ENCODE peak calls at places on chromosomes 13 and 19, in nine cellular contexts. One of them, this sample, is unnamed.

GRCh38 chr19:58372311-58373133 is 8.3 kb downstream of the ZNF837 start:
- DNase-seq in cardiac muscle cell: no peak
- DNase-seq in neural progenitor cell: no peak
- DNase-seq in Peyer's patch: no peak
- DNase-seq in RWPE2: no peak
- DNase-seq in PC-3: peak; percentile 35
- DNase-seq in small intestine: no peak
- DNase-seq in right cardiac atrium: peak; percentile 55
- DNase-seq in heart right ventricle: no peak
- DNase-seq in this sample: no peak

GRCh38 chr19:58154287-58154678 is 3.7 kb upstream of the ZNF329 start:
- DNase-seq in cardiac muscle cell: peak; percentile 77
- DNase-seq in right cardiac atrium: peak; percentile 80
- DNase-seq in neural progenitor cell: peak; percentile 62
- DNase-seq in RWPE2: no peak
- DNase-seq in PC-3: no peak
- DNase-seq in heart right ventricle: peak; percentile 52
- DNase-seq in Peyer's patch: no peak
- DNase-seq in small intestine: no peak
- DNase-seq in this sample: no peak

GRCh38 chr13:25203256-25203794 is 31.2 kb upstream of the AMER2 start:
- DNase-seq in neural progenitor cell: no peak
- DNase-seq in small intestine: no peak
- DNase-seq in PC-3: no peak
- DNase-seq in cardiac muscle cell: no peak
- DNase-seq in RWPE2: no peak
- DNase-seq in right cardiac atrium: no peak
- DNase-seq in Peyer's patch: no peak
- DNase-seq in heart right ventricle: no peak
- DNase-seq in this sample: no peak

GRCh38 chr13:111327701-111328100 is 7.3 kb downstream of the TEX29 start:
- DNase-seq in PC-3: no peak
- DNase-seq in right cardiac atrium: no peak
- DNase-seq in cardiac muscle cell: no peak
- DNase-seq in neural progenitor cell: no peak
- DNase-seq in Peyer's patch: peak; percentile 17
- DNase-seq in RWPE2: no peak
- DNase-seq in heart right ventricle: no peak
- DNase-seq in small intestine: no peak
- DNase-seq in this sample: no peak

GRCh38 chr13:55553736-55554135 is 1587.0 kb upstream of the PRR20A start:
- DNase-seq in RWPE2: no peak
- DNase-seq in small intestine: no peak
- DNase-seq in PC-3: no peak
- DNase-seq in Peyer's patch: no peak
- DNase-seq in heart right ventricle: no peak
- DNase-seq in cardiac muscle cell: no peak
- DNase-seq in right cardiac atrium: no peak
- DNase-seq in neural progenitor cell: no peak
- DNase-seq in this sample: no peak

GRCh38 chr19:4362871-4363545 is 19.6 kb downstream of the MPND start:
- DNase-seq in neural progenitor cell: peak; percentile 42
- DNase-seq in PC-3: peak; percentile 34
- DNase-seq in right cardiac atrium: no peak
- DNase-seq in heart right ventricle: no peak
- DNase-seq in cardiac muscle cell: no peak
- DNase-seq in small intestine: peak; percentile 25
- DNase-seq in RWPE2: peak; percentile 66
- DNase-seq in Peyer's patch: no peak
- DNase-seq in this sample: no peak

GRCh38 chr13:91375119-91375729 is 23.2 kb upstream of the GPC5 start:
- DNase-seq in small intestine: no peak
- DNase-seq in neural progenitor cell: no peak
- DNase-seq in right cardiac atrium: no peak
- DNase-seq in heart right ventricle: no peak
- DNase-seq in Peyer's patch: no peak
- DNase-seq in RWPE2: no peak
- DNase-seq in cardiac muscle cell: peak; percentile 35
- DNase-seq in PC-3: peak; percentile 19
- DNase-seq in this sample: peak; percentile 8

GRCh38 chr13:92805766-92806165 is 420.8 kb upstream of the GPC6 start:
- DNase-seq in PC-3: no peak
- DNase-seq in RWPE2: no peak
- DNase-seq in right cardiac atrium: no peak
- DNase-seq in cardiac muscle cell: no peak
- DNase-seq in heart right ventricle: no peak
- DNase-seq in Peyer's patch: no peak
- DNase-seq in neural progenitor cell: no peak
- DNase-seq in small intestine: no peak
- DNase-seq in this sample: no peak

GRCh38 chr19:44657211-44657921 is 13.7 kb downstream of the PVR start:
- DNase-seq in RWPE2: no peak
- DNase-seq in heart right ventricle: peak; percentile 71
- DNase-seq in Peyer's patch: peak; percentile 85
- DNase-seq in PC-3: peak; percentile 54
- DNase-seq in cardiac muscle cell: peak; percentile 82
- DNase-seq in small intestine: peak; percentile 48
- DNase-seq in right cardiac atrium: peak; percentile 89
- DNase-seq in neural progenitor cell: peak; percentile 81
- DNase-seq in this sample: peak; percentile 55

GRCh38 chr13:51453308-51453958 is 597 bp upstream of the INTS6 start:
- DNase-seq in heart right ventricle: peak; percentile 87
- DNase-seq in neural progenitor cell: peak; percentile 87
- DNase-seq in PC-3: no peak
- DNase-seq in Peyer's patch: peak; percentile 93
- DNase-seq in small intestine: peak; percentile 86
- DNase-seq in cardiac muscle cell: no peak
- DNase-seq in RWPE2: peak; percentile 62
- DNase-seq in right cardiac atrium: peak; percentile 94
- DNase-seq in this sample: peak; percentile 89

GRCh38 chr13:51357928-51358595 is 18.6 kb downstream of the SERPINE3 start:
- DNase-seq in small intestine: no peak
- DNase-seq in RWPE2: no peak
- DNase-seq in neural progenitor cell: no peak
- DNase-seq in PC-3: no peak
- DNase-seq in right cardiac atrium: no peak
- DNase-seq in Peyer's patch: no peak
- DNase-seq in cardiac muscle cell: no peak
- DNase-seq in heart right ventricle: no peak
- DNase-seq in this sample: no peak

GRCh38 chr19:40424637-40425449 is 949 bp downstream of the SERTAD1 start:
- DNase-seq in neural progenitor cell: peak; percentile 50
- DNase-seq in cardiac muscle cell: peak; percentile 40
- DNase-seq in heart right ventricle: no peak
- DNase-seq in Peyer's patch: peak; percentile 55
- DNase-seq in PC-3: no peak
- DNase-seq in right cardiac atrium: peak; percentile 56
- DNase-seq in small intestine: peak; percentile 33
- DNase-seq in RWPE2: no peak
- DNase-seq in this sample: no peak

GRCh38 chr19:47239610-47240296 is 8.8 kb upstream of the BBC3 start:
- DNase-seq in heart right ventricle: peak; percentile 40
- DNase-seq in neural progenitor cell: peak; percentile 89
- DNase-seq in small intestine: no peak
- DNase-seq in RWPE2: no peak
- DNase-seq in cardiac muscle cell: peak; percentile 65
- DNase-seq in Peyer's patch: peak; percentile 69
- DNase-seq in PC-3: no peak
- DNase-seq in right cardiac atrium: peak; percentile 82
- DNase-seq in this sample: peak; percentile 51

GRCh38 chr13:113155982-113156655 is 2.3 kb upstream of the PROZ start:
- DNase-seq in small intestine: no peak
- DNase-seq in heart right ventricle: no peak
- DNase-seq in Peyer's patch: no peak
- DNase-seq in PC-3: no peak
- DNase-seq in neural progenitor cell: no peak
- DNase-seq in cardiac muscle cell: no peak
- DNase-seq in right cardiac atrium: no peak
- DNase-seq in RWPE2: no peak
- DNase-seq in this sample: no peak

GRCh38 chr13:112444001-112444311 is 67.8 kb downstream of the SPACA7 start:
- DNase-seq in cardiac muscle cell: peak; percentile 62
- DNase-seq in RWPE2: no peak
- DNase-seq in right cardiac atrium: peak; percentile 75
- DNase-seq in small intestine: peak; percentile 52
- DNase-seq in PC-3: peak; percentile 72
- DNase-seq in Peyer's patch: peak; percentile 68
- DNase-seq in neural progenitor cell: peak; percentile 93
- DNase-seq in heart right ventricle: peak; percentile 62
- DNase-seq in this sample: peak; percentile 9

GRCh38 chr13:49300716-49301589 is 53.2 kb downstream of the CDADC1 start:
- DNase-seq in small intestine: peak; percentile 83
- DNase-seq in Peyer's patch: peak; percentile 82
- DNase-seq in heart right ventricle: no peak
- DNase-seq in neural progenitor cell: peak; percentile 73
- DNase-seq in PC-3: peak; percentile 63
- DNase-seq in RWPE2: no peak
- DNase-seq in right cardiac atrium: peak; percentile 79
- DNase-seq in cardiac muscle cell: peak; percentile 82
- DNase-seq in this sample: peak; percentile 77

GRCh38 chr13:30690282-30691188 is 44.8 kb upstream of the ALOX5AP start:
- DNase-seq in heart right ventricle: peak; percentile 59
- DNase-seq in RWPE2: no peak
- DNase-seq in cardiac muscle cell: peak; percentile 98
- DNase-seq in PC-3: peak; percentile 23
- DNase-seq in right cardiac atrium: peak; percentile 89
- DNase-seq in Peyer's patch: peak; percentile 82
- DNase-seq in small intestine: peak; percentile 74
- DNase-seq in neural progenitor cell: no peak
- DNase-seq in this sample: peak; percentile 27
- H3K27ac ChIP-seq in heart right ventricle: peak overlapping the region; percentile 54
- H3K27ac ChIP-seq in RWPE2: peak overlapping the region; percentile 30
- H3K27ac ChIP-seq in cardiac muscle cell: no peak overlapping the region
- H3K27ac ChIP-seq in PC-3: no peak overlapping the region
- H3K27ac ChIP-seq in right cardiac atrium: peak overlapping the region; percentile 77
- H3K27ac ChIP-seq in Peyer's patch: peak overlapping the region; percentile 48
- H3K27ac ChIP-seq in small intestine: no peak overlapping the region
- H3K27ac ChIP-seq in neural progenitor cell: no peak overlapping the region
- H3K27ac ChIP-seq in this sample: no peak overlapping the region

DNA sequence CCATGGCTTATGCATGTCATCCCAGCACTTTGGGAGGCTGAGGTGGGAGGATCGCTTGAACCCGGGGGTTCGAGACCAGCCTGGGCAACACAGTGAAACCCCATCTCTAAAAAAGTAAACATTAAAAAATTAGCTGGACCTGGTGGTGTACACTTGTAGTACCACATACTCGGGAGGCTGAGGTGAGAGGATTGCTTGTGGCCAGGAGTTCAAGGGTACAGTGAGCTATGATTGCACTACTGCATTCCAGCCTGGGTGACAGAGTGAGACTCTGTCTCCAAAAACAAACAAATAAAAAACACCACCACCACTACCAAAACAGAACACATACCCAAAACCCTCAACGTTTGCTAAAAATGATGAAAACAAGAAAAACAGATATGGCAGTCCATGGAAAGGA is 15.9 kb downstream of the FBXO17 start:
- DNase-seq in heart right ventricle: no peak
- DNase-seq in small intestine: no peak
- DNase-seq in neural progenitor cell: no peak
- DNase-seq in right cardiac atrium: no peak
- DNase-seq in Peyer's patch: no peak
- DNase-seq in cardiac muscle cell: no peak
- DNase-seq in PC-3: no peak
- DNase-seq in RWPE2: no peak
- DNase-seq in this sample: no peak
- H3K27me3 ChIP-seq in heart right ventricle: no peaks in the 10 kb centered on the region
- H3K27me3 ChIP-seq in small intestine: no peaks in the 10 kb centered on the region
- H3K27me3 ChIP-seq in neural progenitor cell: no peaks in the 10 kb centered on the region
- H3K27me3 ChIP-seq in right cardiac atrium: no peaks in the 10 kb centered on the region
- H3K27me3 ChIP-seq in Peyer's patch: no peaks in the 10 kb centered on the region
- H3K27me3 ChIP-seq in cardiac muscle cell: no peaks in the 10 kb centered on the region
- H3K27me3 ChIP-seq in PC-3: no peaks in the 10 kb centered on the region
- H3K27me3 ChIP-seq in RWPE2: no peaks in the 10 kb centered on the region
- H3K27me3 ChIP-seq in this sample: no peaks in the 10 kb centered on the region

DNA sequence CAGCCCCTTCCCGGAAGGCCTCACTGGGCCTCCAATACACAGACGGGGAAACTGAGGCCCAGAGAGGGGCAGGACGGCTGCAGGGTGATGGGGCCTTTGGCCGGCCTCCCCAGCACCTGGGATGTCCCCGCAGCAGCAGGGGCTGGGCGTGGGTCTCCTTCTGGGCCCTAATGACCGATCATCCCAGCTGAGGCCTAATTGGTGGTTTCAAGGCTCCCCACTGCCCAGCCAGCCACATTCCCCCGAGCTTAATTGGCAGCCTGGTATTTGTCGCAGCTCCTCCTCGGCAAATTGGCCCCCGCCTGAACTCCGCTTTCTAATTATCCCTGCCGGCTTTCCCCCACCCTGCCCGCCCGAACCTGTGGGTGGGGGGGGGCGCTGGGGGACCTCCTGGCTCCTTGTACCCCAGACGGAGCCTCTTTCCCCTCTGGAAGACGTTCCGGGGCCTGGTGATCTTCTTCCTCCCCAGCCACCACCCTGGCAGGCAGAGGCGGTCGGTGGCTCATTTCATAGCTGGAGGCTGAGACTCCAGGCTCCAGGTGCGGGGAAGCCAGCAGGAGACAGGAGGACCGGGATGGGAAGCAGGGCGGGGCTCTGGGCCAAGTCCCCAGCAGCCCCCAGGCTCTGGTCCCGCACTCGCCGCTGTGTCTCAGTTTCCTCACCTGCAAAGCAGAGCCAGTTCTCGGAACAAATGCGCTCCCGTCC is 27.2 kb upstream of the WDR18 start:
- DNase-seq in cardiac muscle cell: peak; percentile 33
- DNase-seq in RWPE2: peak; percentile 45
- DNase-seq in heart right ventricle: no peak
- DNase-seq in PC-3: no peak
- DNase-seq in right cardiac atrium: no peak
- DNase-seq in small intestine: no peak
- DNase-seq in Peyer's patch: no peak
- DNase-seq in neural progenitor cell: peak; percentile 91
- DNase-seq in this sample: peak; percentile 9
- H3K27ac ChIP-seq in cardiac muscle cell: peak overlapping the region; percentile 91
- H3K27ac ChIP-seq in RWPE2: peak overlapping the region; percentile 43
- H3K27ac ChIP-seq in heart right ventricle: no peak overlapping the region
- H3K27ac ChIP-seq in PC-3: no peak overlapping the region
- H3K27ac ChIP-seq in right cardiac atrium: no peak overlapping the region
- H3K27ac ChIP-seq in small intestine: no peak overlapping the region
- H3K27ac ChIP-seq in Peyer's patch: no peak overlapping the region
- H3K27ac ChIP-seq in neural progenitor cell: peak overlapping the region; percentile 98
- H3K27ac ChIP-seq in this sample: no peak overlapping the region

GRCh38 chr19:11483176-11484111 is 2.6 kb upstream of the ELAVL3 start:
- DNase-seq in Peyer's patch: no peak
- DNase-seq in neural progenitor cell: no peak
- DNase-seq in heart right ventricle: no peak
- DNase-seq in right cardiac atrium: peak; percentile 53
- DNase-seq in PC-3: no peak
- DNase-seq in RWPE2: no peak
- DNase-seq in small intestine: no peak
- DNase-seq in cardiac muscle cell: no peak
- DNase-seq in this sample: no peak
- H3K27me3 ChIP-seq in Peyer's patch: peaks cover 36% of the 10 kb centered on the region
- H3K27me3 ChIP-seq in neural progenitor cell: peaks cover 47% of the 10 kb centered on the region
- H3K27me3 ChIP-seq in heart right ventricle: peaks cover 50% of the 10 kb centered on the region
- H3K27me3 ChIP-seq in right cardiac atrium: no peaks in the 10 kb centered on the region
- H3K27me3 ChIP-seq in PC-3: peaks cover 14% of the 10 kb centered on the region
- H3K27me3 ChIP-seq in RWPE2: peaks cover 27% of the 10 kb centered on the region
- H3K27me3 ChIP-seq in small intestine: peaks cover 9% of the 10 kb centered on the region
- H3K27me3 ChIP-seq in cardiac muscle cell: peaks cover 47% of the 10 kb centered on the region
- H3K27me3 ChIP-seq in this sample: peaks cover 12% of the 10 kb centered on the region

GRCh38 chr19:41957161-41957837 is 1.8 kb downstream of the RABAC1 start:
- DNase-seq in small intestine: peak; percentile 88
- DNase-seq in Peyer's patch: peak; percentile 74
- DNase-seq in PC-3: no peak
- DNase-seq in RWPE2: no peak
- DNase-seq in right cardiac atrium: peak; percentile 38
- DNase-seq in cardiac muscle cell: no peak
- DNase-seq in heart right ventricle: no peak
- DNase-seq in neural progenitor cell: no peak
- DNase-seq in this sample: no peak
- H3K27ac ChIP-seq in small intestine: peak overlapping the region; percentile 94
- H3K27ac ChIP-seq in Peyer's patch: peak overlapping the region; percentile 96
- H3K27ac ChIP-seq in PC-3: peak overlapping the region; percentile 48
- H3K27ac ChIP-seq in RWPE2: no peak overlapping the region
- H3K27ac ChIP-seq in right cardiac atrium: no peak overlapping the region
- H3K27ac ChIP-seq in cardiac muscle cell: no peak overlapping the region
- H3K27ac ChIP-seq in heart right ventricle: peak overlapping the region; percentile 94
- H3K27ac ChIP-seq in neural progenitor cell: no peak overlapping the region
- H3K27ac ChIP-seq in this sample: peak overlapping the region; percentile 77